ENCODE peak calls at places on chromosome 6, in eight cellular contexts. One of them, this sample, is unnamed.

GRCh38 chr6:36592221-36592655 is 1.9 kb upstream of the SRSF3 start:
- DNase-seq in GM23338: no peak
- DNase-seq in AG10803: no peak
- DNase-seq in AG04449: no peak
- DNase-seq in cardiac muscle cell: no peak
- DNase-seq in IMR-90: no peak
- DNase-seq in fibroblast of lung: no peak
- DNase-seq in spleen: no peak
- DNase-seq in this sample: no peak

GRCh38 chr6:136723780-136724179 is 68.5 kb downstream of the MAP3K5 start:
- DNase-seq in GM23338: no peak
- DNase-seq in AG10803: no peak
- DNase-seq in AG04449: no peak
- DNase-seq in cardiac muscle cell: no peak
- DNase-seq in IMR-90: no peak
- DNase-seq in fibroblast of lung: no peak
- DNase-seq in spleen: peak; percentile 82
- DNase-seq in this sample: no peak

GRCh38 chr6:85747654-85748053 is 105.0 kb upstream of the SYNCRIP start:
- DNase-seq in GM23338: no peak
- DNase-seq in AG10803: peak; percentile 25
- DNase-seq in AG04449: peak; percentile 47
- DNase-seq in cardiac muscle cell: peak; percentile 53
- DNase-seq in IMR-90: peak; percentile 84
- DNase-seq in fibroblast of lung: peak; percentile 84
- DNase-seq in spleen: no peak
- DNase-seq in this sample: peak; percentile 51

GRCh38 chr6:133778414-133778813 is 110.5 kb upstream of the TCF21 start:
- DNase-seq in GM23338: no peak
- DNase-seq in AG10803: peak; percentile 93
- DNase-seq in AG04449: peak; percentile 76
- DNase-seq in cardiac muscle cell: peak; percentile 95
- DNase-seq in IMR-90: peak; percentile 95
- DNase-seq in fibroblast of lung: peak; percentile 99
- DNase-seq in spleen: no peak
- DNase-seq in this sample: peak; percentile 93

GRCh38 chr6:157996918-157997702 is 15.4 kb downstream of the SYNJ2 start:
- DNase-seq in GM23338: no peak
- DNase-seq in AG10803: no peak
- DNase-seq in AG04449: no peak
- DNase-seq in cardiac muscle cell: no peak
- DNase-seq in IMR-90: no peak
- DNase-seq in fibroblast of lung: no peak
- DNase-seq in spleen: peak; percentile 9
- DNase-seq in this sample: no peak

GRCh38 chr6:77650098-77650663 is 2.7 kb upstream of the MEI4 start:
- DNase-seq in GM23338: peak; percentile 96
- DNase-seq in AG10803: no peak
- DNase-seq in AG04449: no peak
- DNase-seq in cardiac muscle cell: peak; percentile 18
- DNase-seq in IMR-90: no peak
- DNase-seq in fibroblast of lung: no peak
- DNase-seq in spleen: peak; percentile 79
- DNase-seq in this sample: no peak

GRCh38 chr6:146879406-146880117 is 280.8 kb downstream of the ADGB start:
- DNase-seq in GM23338: no peak
- DNase-seq in AG10803: no peak
- DNase-seq in AG04449: no peak
- DNase-seq in cardiac muscle cell: no peak
- DNase-seq in IMR-90: no peak
- DNase-seq in fibroblast of lung: no peak
- DNase-seq in spleen: no peak
- DNase-seq in this sample: no peak

GRCh38 chr6:137799950-137800568 is 67.0 kb upstream of the TNFAIP3 start:
- DNase-seq in GM23338: peak; percentile 78
- DNase-seq in AG10803: peak; percentile 48
- DNase-seq in AG04449: no peak
- DNase-seq in cardiac muscle cell: peak; percentile 80
- DNase-seq in IMR-90: peak; percentile 67
- DNase-seq in fibroblast of lung: peak; percentile 63
- DNase-seq in spleen: no peak
- DNase-seq in this sample: no peak

GRCh38 chr6:148999921-149000589 is 253.2 kb downstream of the UST start:
- DNase-seq in GM23338: no peak
- DNase-seq in AG10803: peak; percentile 85
- DNase-seq in AG04449: no peak
- DNase-seq in cardiac muscle cell: peak; percentile 88
- DNase-seq in IMR-90: peak; percentile 87
- DNase-seq in fibroblast of lung: peak; percentile 88
- DNase-seq in spleen: no peak
- DNase-seq in this sample: peak; percentile 94

GRCh38 chr6:1376653-1377052 is 12.7 kb upstream of the FOXF2 start:
- DNase-seq in GM23338: no peak
- DNase-seq in AG10803: no peak
- DNase-seq in AG04449: no peak
- DNase-seq in cardiac muscle cell: no peak
- DNase-seq in IMR-90: no peak
- DNase-seq in fibroblast of lung: no peak
- DNase-seq in spleen: no peak
- DNase-seq in this sample: no peak

GRCh38 chr6:95544517-95545225 is 32.7 kb upstream of the MANEA start:
- DNase-seq in GM23338: no peak
- DNase-seq in AG10803: no peak
- DNase-seq in AG04449: no peak
- DNase-seq in cardiac muscle cell: no peak
- DNase-seq in IMR-90: no peak
- DNase-seq in fibroblast of lung: no peak
- DNase-seq in spleen: no peak
- DNase-seq in this sample: no peak

GRCh38 chr6:95545691-95546090 is 31.6 kb upstream of the MANEA start:
- DNase-seq in GM23338: no peak
- DNase-seq in AG10803: no peak
- DNase-seq in AG04449: no peak
- DNase-seq in cardiac muscle cell: no peak
- DNase-seq in IMR-90: no peak
- DNase-seq in fibroblast of lung: no peak
- DNase-seq in spleen: no peak
- DNase-seq in this sample: no peak

GRCh38 chr6:95548188-95548837 is 29.0 kb upstream of the MANEA start:
- DNase-seq in GM23338: peak; percentile 15
- DNase-seq in AG10803: no peak
- DNase-seq in AG04449: no peak
- DNase-seq in cardiac muscle cell: no peak
- DNase-seq in IMR-90: no peak
- DNase-seq in fibroblast of lung: no peak
- DNase-seq in spleen: no peak
- DNase-seq in this sample: no peak

GRCh38 chr6:95545226-95545625 is 32.1 kb upstream of the MANEA start:
- DNase-seq in GM23338: no peak
- DNase-seq in AG10803: no peak
- DNase-seq in AG04449: no peak
- DNase-seq in cardiac muscle cell: peak; percentile 23
- DNase-seq in IMR-90: no peak
- DNase-seq in fibroblast of lung: peak; percentile 8
- DNase-seq in spleen: no peak
- DNase-seq in this sample: no peak

GRCh38 chr6:95547043-95547442 is 30.3 kb upstream of the MANEA start:
- DNase-seq in GM23338: no peak
- DNase-seq in AG10803: no peak
- DNase-seq in AG04449: no peak
- DNase-seq in cardiac muscle cell: no peak
- DNase-seq in IMR-90: no peak
- DNase-seq in fibroblast of lung: no peak
- DNase-seq in spleen: no peak
- DNase-seq in this sample: no peak
- TF ChIP-seq CTCF in GM23338: no peak
- TF ChIP-seq CTCF in AG10803: no peak
- TF ChIP-seq CTCF in AG04449: no peak
- TF ChIP-seq CTCF in cardiac muscle cell: no peak
- TF ChIP-seq CTCF in IMR-90: no peak
- TF ChIP-seq CTCF in fibroblast of lung: no peak
- TF ChIP-seq CTCF in spleen: no peak
- TF ChIP-seq CTCF in this sample: no peak

DNA sequence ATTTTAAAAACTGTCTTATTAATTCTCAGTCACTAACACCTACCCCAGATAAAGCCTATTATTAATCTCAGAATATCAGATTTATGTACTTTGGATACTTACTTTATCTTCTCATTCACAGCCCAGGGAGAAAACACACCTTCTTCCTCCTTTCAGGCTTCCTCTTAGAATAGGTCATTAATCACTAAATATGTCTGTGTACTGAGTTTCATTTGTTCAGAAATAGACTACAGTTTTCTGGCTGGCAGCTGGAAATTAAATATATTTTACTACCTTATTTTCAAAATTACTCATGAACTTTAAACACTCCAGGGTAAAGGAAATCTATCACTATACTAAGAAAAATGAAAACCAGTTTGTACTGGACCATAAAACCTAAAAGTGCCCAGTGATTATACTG is 147.7 kb upstream of the DST start:
- DNase-seq in GM23338: no peak
- DNase-seq in AG10803: no peak
- DNase-seq in AG04449: no peak
- DNase-seq in cardiac muscle cell: no peak
- DNase-seq in IMR-90: no peak
- DNase-seq in fibroblast of lung: no peak
- DNase-seq in spleen: no peak
- DNase-seq in this sample: no peak
- H3K4me3 ChIP-seq in GM23338: no peak overlapping the region
- H3K4me3 ChIP-seq in AG10803: no peak overlapping the region
- H3K4me3 ChIP-seq in AG04449: no peak overlapping the region
- H3K4me3 ChIP-seq in cardiac muscle cell: no peak overlapping the region
- H3K4me3 ChIP-seq in IMR-90: no peak overlapping the region
- H3K4me3 ChIP-seq in fibroblast of lung: no peak overlapping the region
- H3K4me3 ChIP-seq in spleen: no peak overlapping the region
- H3K4me3 ChIP-seq in this sample: no peak overlapping the region

GRCh38 chr6:56714982-56715456 is 72.3 kb upstream of the DST start:
- DNase-seq in GM23338: no peak
- DNase-seq in AG10803: peak; percentile 75
- DNase-seq in AG04449: no peak
- DNase-seq in cardiac muscle cell: peak; percentile 54
- DNase-seq in IMR-90: peak; percentile 92
- DNase-seq in fibroblast of lung: peak; percentile 81
- DNase-seq in spleen: no peak
- DNase-seq in this sample: peak; percentile 90

GRCh38 chr6:56716229-56716628 is 73.5 kb upstream of the DST start:
- DNase-seq in GM23338: no peak
- DNase-seq in AG10803: no peak
- DNase-seq in AG04449: no peak
- DNase-seq in cardiac muscle cell: no peak
- DNase-seq in IMR-90: peak; percentile 33
- DNase-seq in fibroblast of lung: no peak
- DNase-seq in spleen: no peak
- DNase-seq in this sample: no peak

GRCh38 chr6:56713285-56713684 is 70.6 kb upstream of the DST start:
- DNase-seq in GM23338: no peak
- DNase-seq in AG10803: peak; percentile 84
- DNase-seq in AG04449: no peak
- DNase-seq in cardiac muscle cell: peak; percentile 77
- DNase-seq in IMR-90: peak; percentile 89
- DNase-seq in fibroblast of lung: peak; percentile 82
- DNase-seq in spleen: no peak
- DNase-seq in this sample: peak; percentile 81

GRCh38 chr6:56710967-56711366 is 68.3 kb upstream of the DST start:
- DNase-seq in GM23338: no peak
- DNase-seq in AG10803: no peak
- DNase-seq in AG04449: no peak
- DNase-seq in cardiac muscle cell: no peak
- DNase-seq in IMR-90: no peak
- DNase-seq in fibroblast of lung: no peak
- DNase-seq in spleen: no peak
- DNase-seq in this sample: no peak

DNA sequence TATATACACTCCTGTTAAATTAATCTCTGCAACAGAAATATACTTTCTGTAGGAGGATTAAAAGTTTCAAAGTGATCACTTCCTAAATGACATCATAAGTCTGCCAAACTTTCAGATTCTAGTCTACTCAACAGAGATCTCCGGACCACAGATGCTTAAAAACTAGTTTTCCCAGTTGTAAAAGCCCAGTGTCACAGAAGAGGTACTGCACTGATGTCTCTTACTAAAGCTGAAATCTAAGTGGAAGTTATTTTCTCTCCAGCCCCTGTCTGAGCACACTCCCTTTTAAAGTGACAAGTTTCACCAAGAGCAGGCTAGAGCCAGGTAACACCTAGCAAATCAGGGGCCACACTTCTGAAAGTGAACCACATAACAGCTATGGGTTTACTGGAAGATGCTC is 71.6 kb upstream of the DST start:
- DNase-seq in GM23338: no peak
- DNase-seq in AG10803: no peak
- DNase-seq in AG04449: no peak
- DNase-seq in cardiac muscle cell: no peak
- DNase-seq in IMR-90: no peak
- DNase-seq in fibroblast of lung: no peak
- DNase-seq in spleen: no peak
- DNase-seq in this sample: no peak
- TF ChIP-seq CTCF in GM23338: no peak
- TF ChIP-seq CTCF in AG10803: peak; percentile 24
- TF ChIP-seq CTCF in AG04449: no peak
- TF ChIP-seq CTCF in cardiac muscle cell: no peak
- TF ChIP-seq CTCF in IMR-90: no peak
- TF ChIP-seq CTCF in fibroblast of lung: no peak
- TF ChIP-seq CTCF in spleen: no peak
- TF ChIP-seq CTCF in this sample: no peak

GRCh38 chr6:16212276-16212675 is 26.1 kb upstream of the GMPR start:
- DNase-seq in GM23338: no peak
- DNase-seq in AG10803: no peak
- DNase-seq in AG04449: no peak
- DNase-seq in cardiac muscle cell: no peak
- DNase-seq in IMR-90: no peak
- DNase-seq in fibroblast of lung: no peak
- DNase-seq in spleen: no peak
- DNase-seq in this sample: no peak

GRCh38 chr6:16217156-16217721 is 21.1 kb upstream of the GMPR start:
- DNase-seq in GM23338: no peak
- DNase-seq in AG10803: no peak
- DNase-seq in AG04449: no peak
- DNase-seq in cardiac muscle cell: no peak
- DNase-seq in IMR-90: no peak
- DNase-seq in fibroblast of lung: no peak
- DNase-seq in spleen: no peak
- DNase-seq in this sample: no peak

DNA sequence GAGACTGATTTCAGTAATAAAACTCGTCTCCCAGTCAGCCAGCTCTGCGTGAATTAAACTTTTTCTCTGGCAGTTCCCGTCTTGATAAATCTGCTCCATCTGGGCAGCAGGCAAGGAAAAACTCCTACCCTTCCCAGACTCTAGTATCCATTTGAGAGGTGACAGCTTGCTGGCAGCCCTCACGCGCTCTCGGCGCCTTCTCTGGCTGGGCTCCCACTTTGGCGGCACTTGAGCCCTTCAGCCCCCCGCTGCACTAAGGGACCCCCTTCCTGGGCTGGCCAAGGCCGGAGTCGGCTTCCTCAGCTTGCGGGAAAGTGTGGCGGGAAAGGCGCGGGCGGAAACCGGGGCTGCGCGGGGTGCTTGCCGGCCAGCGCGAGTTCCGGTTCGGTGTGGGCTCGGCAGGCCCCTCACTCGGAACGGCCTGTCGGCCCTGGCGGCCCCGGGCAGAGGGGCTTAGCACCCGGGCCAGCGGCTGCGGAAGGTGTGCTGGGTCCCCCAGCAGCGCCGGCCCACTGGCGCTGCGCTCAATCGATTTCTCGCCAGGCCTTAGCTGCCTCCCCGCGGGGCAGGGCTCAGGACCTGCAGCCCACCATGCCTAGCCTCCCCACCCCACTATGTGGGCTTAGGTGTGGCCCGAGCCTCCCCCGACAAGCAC is 21.8 kb upstream of the GMPR start:
- DNase-seq in GM23338: peak; percentile 44
- DNase-seq in AG10803: no peak
- DNase-seq in AG04449: no peak
- DNase-seq in cardiac muscle cell: peak; percentile 59
- DNase-seq in IMR-90: no peak
- DNase-seq in fibroblast of lung: peak; percentile 36
- DNase-seq in spleen: no peak
- DNase-seq in this sample: peak; percentile 49
- H3K4me3 ChIP-seq in GM23338: no peak overlapping the region
- H3K4me3 ChIP-seq in AG10803: peak overlapping the region; percentile 18
- H3K4me3 ChIP-seq in AG04449: no peak overlapping the region
- H3K4me3 ChIP-seq in cardiac muscle cell: no peak overlapping the region
- H3K4me3 ChIP-seq in IMR-90: no peak overlapping the region
- H3K4me3 ChIP-seq in fibroblast of lung: peak overlapping the region; percentile 32
- H3K4me3 ChIP-seq in spleen: no peak overlapping the region
- H3K4me3 ChIP-seq in this sample: no peak overlapping the region